ENCODE peak calls at places on chromosomes 1 and 21, in seven cellular contexts. U, L, O, X, K, P and Q are unnamed samples. For H3K4me1, the result is how much of the 10 kb centered on the place peaks cover.

GRCh38 chr1:242043165-242043564 is 44.3 kb upstream of the MAP1LC3C start:
- DNase-seq in U (no peak), L (no peak), O (no peak), X (no peak), K (no peak), P (peak), Q (no peak)

GRCh38 chr1:169486281-169486904 is 649 bp upstream of the SLC19A2 start:
- DNase-seq in U (no peak), L (no peak), O (peak), X (peak), K (peak), P (no peak), Q (peak)

GRCh38 chr1:218171302-218171893 is 113.7 kb upstream of the RRP15 start:
- DNase-seq in U (peak), L (no peak), O (peak), X (peak), K (peak), P (no peak), Q (peak)

GRCh38 chr1:147603986-147604385 is 62.7 kb downstream of the BCL9 start:
- DNase-seq in U (no peak), L (no peak), O (no peak), X (no peak), K (no peak), P (no peak), Q (no peak)

GRCh38 chr1:160876311-160876710 is 8.7 kb downstream of the ITLN1 start:
- DNase-seq in U (no peak), L (no peak), O (no peak), X (no peak), K (no peak), P (no peak), Q (no peak)

GRCh38 chr1:165075725-165076370 is 280.7 kb downstream of the LMX1A start:
- DNase-seq in U (no peak), L (peak), O (peak), X (peak), K (peak), P (no peak), Q (peak)

GRCh38 chr1:59596956-59597355 is 217.8 kb upstream of the HOOK1 start:
- DNase-seq in U (no peak), L (no peak), O (no peak), X (no peak), K (no peak), P (no peak), Q (no peak)

GRCh38 chr21:45536301-45537081 is 5.7 kb downstream of the SLC19A1 start:
- DNase-seq in U (no peak), L (no peak), O (no peak), X (no peak), K (no peak), P (peak), Q (no peak)

GRCh38 chr1:8642114-8642513 is 175.3 kb downstream of the RERE start:
- DNase-seq in U (no peak), L (no peak), O (no peak), X (no peak), K (no peak), P (no peak), Q (no peak)

GRCh38 chr1:178500936-178501554 is 4.3 kb upstream of the CLEC20A start:
- DNase-seq in U (no peak), L (peak), O (no peak), X (peak), K (no peak), P (no peak), Q (no peak)

GRCh38 chr1:25487628-25488027 is 55.8 kb upstream of the LDLRAP1 start:
- DNase-seq in U (no peak), L (no peak), O (no peak), X (peak), K (no peak), P (no peak), Q (peak)

GRCh38 chr1:221869759-221870158 is 127.9 kb upstream of the DUSP10 start:
- DNase-seq in U (no peak), L (no peak), O (peak), X (no peak), K (peak), P (no peak), Q (peak)

GRCh38 chr1:65792671-65793358 is at the start of gene PDE4B:
- DNase-seq in U (peak), L (peak), O (peak), X (peak), K (peak), P (peak), Q (peak)

GRCh38 chr1:29502901-29503300 is 266.6 kb downstream of the PTPRU start:
- DNase-seq in U (no peak), L (peak), O (no peak), X (no peak), K (no peak), P (peak), Q (no peak)
- H2AK5ac ChIP-seq in U (no peak), L (no peak), O (no peak), X (no peak), K (no peak), P (peak), Q (no peak)

GRCh38 chr1:228841632-228842031 is 106.4 kb downstream of the RHOU start:
- DNase-seq in U (no peak), L (no peak), O (no peak), X (no peak), K (no peak), P (no peak), Q (no peak)

GRCh38 chr1:228838717-228839500 is 103.6 kb downstream of the RHOU start:
- DNase-seq in U (no peak), L (no peak), O (peak), X (no peak), K (peak), P (peak), Q (peak)

GRCh38 chr1:228842094-228842775 is 107.0 kb downstream of the RHOU start:
- DNase-seq in U (no peak), L (no peak), O (peak), X (peak), K (peak), P (no peak), Q (peak)

GRCh38 chr1:228837817-228838716 is 102.8 kb downstream of the RHOU start:
- DNase-seq in U (peak), L (no peak), O (peak), X (peak), K (peak), P (peak), Q (peak)

GRCh38 chr1:228839656-228840055 is 104.4 kb downstream of the RHOU start:
- DNase-seq in U (no peak), L (no peak), O (peak), X (no peak), K (no peak), P (no peak), Q (peak)
- H3K4me1 ChIP-seq in U (under half), L (under half), O (under half), X (under half), K (under half), P (under half), Q (under half)

DNA sequence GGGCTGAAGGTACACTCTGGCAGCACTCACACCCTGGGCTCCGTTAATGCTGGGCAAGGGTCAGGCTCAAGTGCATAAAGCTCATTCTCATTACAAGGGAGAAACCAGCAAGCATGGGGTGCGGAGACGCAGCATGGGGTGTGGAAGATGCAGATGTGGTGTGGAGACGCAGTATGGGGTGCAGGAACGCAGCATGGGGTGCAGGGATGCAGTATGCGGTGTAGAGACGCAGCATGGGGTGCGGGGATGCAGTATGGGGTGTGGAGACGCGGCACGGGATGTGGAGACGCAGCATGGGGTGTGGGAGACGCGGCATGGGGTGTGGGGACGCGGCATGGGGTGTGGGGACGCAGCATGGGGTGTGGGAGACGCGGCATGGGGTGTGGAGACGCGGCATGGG is 390.7 kb downstream of the NPHP4 start:
- DNase-seq in U (no peak), L (no peak), O (no peak), X (no peak), K (no peak), P (no peak), Q (no peak)
- H2AK5ac ChIP-seq in U (peak), L (no peak), O (no peak), X (peak), K (no peak), P (peak), Q (no peak)

GRCh38 chr21:17539323-17539722 is 26.5 kb downstream of the CXADR start:
- DNase-seq in U (no peak), L (no peak), O (no peak), X (no peak), K (no peak), P (no peak), Q (peak)
- H3K4me1 ChIP-seq in U (under half), L (under half), O (under half), X (under half), K (under half), P (under half), Q (under half)